ENCODE peak calls at places on chromosomes 1 and 21, in five cellular contexts. U, H, W, N and D are unnamed samples. For H3K27me3, the result is how much of the 10 kb centered on the place peaks cover.

GRCh38 chr1:167223144-167224103 is 2.7 kb downstream of the POU2F1 start:
- DNase-seq in U (no peak), H (peak), W (no peak), N (no peak), D (no peak)

GRCh38 chr1:109397451-109398342 is at the start of gene SORT1:
- DNase-seq in N (peak), H (peak), U (peak), W (no peak), D (peak)

GRCh38 chr21:31410763-31411278 is 66.8 kb upstream of the TIAM1 start:
- DNase-seq in U (no peak), W (no peak), N (no peak), H (no peak), D (no peak)

GRCh38 chr1:196407358-196408041 is 200.7 kb downstream of the KCNT2 start:
- DNase-seq in H (peak), W (no peak), U (no peak), N (no peak), D (no peak)

GRCh38 chr1:228075801-228076271 is 6.7 kb upstream of the ARF1 start:
- DNase-seq in H (no peak), N (no peak), W (no peak), U (no peak), D (no peak)

GRCh38 chr1:37393173-37393572 is 81.2 kb upstream of the ZC3H12A start:
- DNase-seq in H (no peak), W (no peak), N (no peak), U (no peak), D (no peak)

GRCh38 chr1:55702064-55702463 is 486.9 kb upstream of the USP24 start:
- DNase-seq in H (no peak), N (peak), W (no peak), U (peak), D (peak)

GRCh38 chr1:181131255-181131901 is 42.9 kb downstream of the IER5 start:
- DNase-seq in N (no peak), H (no peak), U (no peak), W (no peak), D (peak)

GRCh38 chr1:61053712-61054608 is 28.4 kb upstream of the NFIA start:
- DNase-seq in N (no peak), H (no peak), W (no peak), U (peak), D (peak)

GRCh38 chr21:41204736-41205135 is 36.8 kb downstream of the BACE2 start:
- DNase-seq in W (no peak), U (no peak), H (no peak), N (no peak), D (no peak)

GRCh38 chr1:209601809-209602657 is 18.5 kb downstream of the CAMK1G start:
- DNase-seq in H (peak), N (peak), U (no peak), W (no peak), D (peak)

GRCh38 chr21:41678016-41678935 is 88.6 kb downstream of the RIPK4 start:
- DNase-seq in W (no peak), U (no peak), N (peak), H (peak), D (no peak)

GRCh38 chr1:91761303-91761721 is 124.6 kb downstream of the TGFBR3 start:
- DNase-seq in W (no peak), N (peak), H (no peak), U (no peak), D (no peak)

GRCh38 chr1:8107897-8108296 is 81.8 kb upstream of the ERRFI1 start:
- DNase-seq in N (no peak), W (no peak), H (no peak), U (peak), D (no peak)

GRCh38 chr1:23539698-23540266 is 8.7 kb upstream of the E2F2 start:
- DNase-seq in W (peak), H (peak), N (peak), U (peak), D (peak)

GRCh38 chr1:8031176-8031785 is 5.2 kb upstream of the ERRFI1 start:
- DNase-seq in W (no peak), N (no peak), H (peak), U (no peak), D (peak)

GRCh38 chr1:17059391-17060128 is 5.7 kb upstream of the SDHB start:
- DNase-seq in H (peak), U (peak), N (peak), W (peak), D (peak)

GRCh38 chr1:115052454-115053083 is 22.9 kb downstream of the TSHB start:
- DNase-seq in H (peak), W (no peak), U (peak), N (peak), D (peak)

GRCh38 chr1:227747948-227748495 is 12.8 kb downstream of the SNAP47 start:
- DNase-seq in N (no peak), W (no peak), H (no peak), U (no peak), D (no peak)

GRCh38 chr1:151756291-151756690 is 7.0 kb downstream of the MRPL9 start:
- DNase-seq in U (no peak), N (no peak), W (no peak), H (peak), D (no peak)

GRCh38 chr1:33388989-33389771 is 41.7 kb downstream of the PHC2 start:
- DNase-seq in N (no peak), U (no peak), W (no peak), H (peak), D (no peak)

GRCh38 chr21:33290441-33290840 is 24.3 kb downstream of the IL10RB start:
- DNase-seq in U (no peak), H (no peak), W (no peak), N (no peak), D (no peak)

GRCh38 chr1:52913014-52913413 is 8.5 kb downstream of the ECHDC2 start:
- DNase-seq in W (no peak), H (no peak), N (no peak), U (no peak), D (no peak)

GRCh38 chr1:151997284-151997570 is 3.6 kb upstream of the S100A10 start:
- DNase-seq in W (no peak), N (no peak), U (no peak), H (peak), D (no peak)

GRCh38 chr1:27726173-27726793 is 522 bp downstream of the FAM76A start:
- DNase-seq in W (no peak), N (peak), H (peak), U (peak), D (peak)

GRCh38 chr1:87683557-87683956 is 354.9 kb downstream of the LMO4 start:
- DNase-seq in H (no peak), U (no peak), N (no peak), W (no peak), D (no peak)
- TF ChIP-seq SMC3 in H (no peak), U (no peak), N (no peak), W (no peak), D (no peak)

GRCh38 chr1:67710417-67710816 is 25.4 kb downstream of the GADD45A start:
- DNase-seq in H (peak), W (no peak), U (no peak), N (no peak), D (no peak)
- H3K4me2 ChIP-seq in H (peak), W (no peak), U (peak), N (no peak), D (peak)

DNA sequence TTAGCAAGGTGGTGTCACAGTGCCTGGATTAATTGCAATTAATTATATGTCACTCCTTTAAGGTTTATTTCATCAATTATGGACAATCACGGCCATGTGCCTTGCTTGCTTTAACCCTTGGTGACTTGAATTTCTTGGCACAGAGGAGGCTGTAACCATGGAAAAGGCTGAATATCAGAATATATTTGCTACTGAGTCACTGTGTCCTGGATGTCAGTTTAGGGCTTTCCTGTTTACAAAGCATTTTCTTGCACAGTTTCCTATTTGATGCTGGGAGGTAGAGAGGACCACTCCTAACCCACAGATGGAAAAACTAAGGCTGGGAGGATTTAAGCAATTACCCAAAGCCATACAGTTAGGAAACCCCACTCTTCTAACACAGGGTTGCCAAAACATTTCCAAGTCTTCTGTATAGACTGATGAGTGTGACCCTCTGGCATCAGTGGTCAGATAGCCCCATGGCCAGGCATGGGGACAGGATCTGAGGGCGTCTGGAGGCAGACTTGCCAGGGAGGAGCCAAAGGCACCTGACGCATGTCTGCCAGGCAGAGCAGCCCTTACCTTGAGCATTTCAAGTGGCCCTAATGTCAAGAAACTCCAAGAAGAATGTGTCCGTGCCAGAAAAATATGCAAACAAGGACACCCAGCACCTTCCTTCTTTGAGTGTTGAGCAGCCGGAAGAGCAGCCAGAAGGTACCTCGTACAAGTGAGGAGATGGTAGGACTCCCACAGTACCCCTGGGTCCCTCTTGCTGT is 34.4 kb downstream of the KCNN3 start:
- DNase-seq in N (no peak), H (no peak), W (no peak), U (no peak), D (no peak)
- H3K27me3 ChIP-seq in N (under half), H (half or more), W (under half), U (half or more), D (under half)

GRCh38 chr1:242828828-242829227 is 304.3 kb upstream of the PLD5 start:
- DNase-seq in N (no peak), H (no peak), W (no peak), U (no peak), D (no peak)
- TF ChIP-seq SMC3 in N (no peak), H (no peak), W (no peak), U (no peak), D (no peak)

GRCh38 chr1:207277241-207277640 is 44.2 kb upstream of the CD55 start:
- DNase-seq in N (no peak), W (no peak), H (no peak), U (no peak), D (no peak)
- H3K4me2 ChIP-seq in N (no peak), W (no peak), H (no peak), U (no peak), D (no peak)

DNA sequence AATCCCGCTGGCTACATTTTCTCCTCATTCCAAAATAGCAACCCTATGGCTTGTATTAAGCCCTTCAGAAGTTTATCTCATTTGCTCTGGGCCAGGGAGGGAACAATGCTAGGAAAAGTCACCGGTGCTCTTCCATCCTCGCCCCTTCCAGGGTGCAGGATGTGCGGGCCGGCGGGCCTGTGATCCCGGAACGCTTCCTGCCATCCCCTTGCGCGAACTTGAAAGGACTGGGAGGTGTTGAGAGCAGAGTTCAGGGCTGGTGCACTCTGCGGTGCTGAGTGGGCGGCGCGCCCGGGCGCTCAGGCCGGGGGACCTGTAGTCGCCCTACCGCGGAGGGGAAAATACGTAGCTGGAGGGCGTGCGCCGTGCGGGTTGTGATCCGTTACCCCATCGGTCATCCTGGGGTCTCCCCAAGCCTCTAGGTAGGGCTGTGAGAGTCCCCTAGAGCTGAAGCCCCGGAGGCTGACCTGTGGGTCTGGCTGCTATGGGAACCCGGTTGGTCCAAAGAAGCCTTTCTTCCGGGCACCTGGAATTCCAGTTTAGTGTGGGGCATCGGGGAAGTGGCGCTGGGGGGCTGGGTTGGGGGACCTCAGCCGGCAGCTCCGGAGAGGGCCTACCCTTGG is 13.1 kb downstream of the NR5A2 start:
- DNase-seq in W (no peak), U (no peak), N (peak), H (no peak), D (peak)
- H3K27me3 ChIP-seq in W (under half), U (half or more), N (under half), H (half or more), D (half or more)

DNA sequence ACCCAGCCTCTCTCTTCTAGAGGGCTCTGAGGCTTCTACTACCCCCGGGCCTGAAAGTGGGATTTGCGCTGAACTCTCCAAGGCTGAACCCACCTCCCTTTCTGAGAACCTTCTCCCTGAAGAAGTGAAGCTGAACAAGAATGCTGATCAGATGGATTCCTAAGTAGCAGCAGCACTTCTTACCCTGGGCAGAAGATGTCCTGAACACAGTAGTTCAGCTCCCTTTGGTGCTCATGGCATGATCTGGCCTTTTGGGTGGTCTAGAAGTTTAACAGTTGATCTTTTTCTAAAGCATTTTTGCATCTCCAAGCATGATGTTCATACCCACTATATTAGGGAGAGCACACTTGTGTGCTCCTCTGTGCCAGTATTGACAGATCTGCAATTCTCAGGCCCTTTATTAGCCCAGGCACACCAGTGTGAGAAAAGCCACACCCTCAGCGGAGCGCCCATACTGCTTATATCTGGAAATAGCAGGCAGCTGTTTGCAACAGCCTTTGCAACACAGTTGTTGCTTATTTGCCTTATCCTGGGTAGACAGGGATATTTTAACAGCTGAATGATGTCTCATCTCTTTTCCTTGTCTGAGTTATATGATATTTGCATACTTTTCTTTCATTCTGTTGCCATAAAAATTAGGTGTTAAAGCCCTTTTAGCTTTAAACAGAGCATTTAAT is 34.2 kb downstream of the CNN3 start:
- DNase-seq in N (no peak), H (no peak), W (no peak), U (no peak), D (no peak)
- TF ChIP-seq SMC3 in N (no peak), H (no peak), W (no peak), U (no peak), D (no peak)

DNA sequence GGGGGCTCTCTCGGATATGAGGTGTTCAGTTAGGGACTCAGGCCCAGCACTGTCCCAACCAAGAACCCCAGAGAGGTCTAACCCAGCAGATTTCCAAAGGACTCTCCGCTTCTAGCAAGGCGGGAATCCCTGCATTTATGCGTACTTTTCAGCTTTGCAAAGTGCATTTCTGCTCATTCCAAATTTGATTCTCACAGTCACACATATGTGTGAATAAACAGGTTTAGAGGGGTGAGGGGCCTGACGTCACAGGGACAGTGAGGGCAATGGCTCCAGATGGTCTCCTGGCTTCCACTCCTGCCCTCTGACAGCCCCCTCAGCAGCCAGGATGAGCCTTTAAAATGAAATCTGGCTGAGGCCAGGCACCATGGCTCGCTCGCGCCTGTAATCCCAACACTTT is 921 bp upstream of the ECE1 start:
- DNase-seq in U (no peak), H (no peak), W (no peak), N (no peak), D (no peak)
- H3K4me2 ChIP-seq in U (no peak), H (no peak), W (peak), N (no peak), D (peak)

GRCh38 chr1:230426246-230427101 is at the start of gene PGBD5:
- DNase-seq in W (no peak), N (peak), U (peak), H (peak), D (peak)
- H3K27me3 ChIP-seq in W (under half), N (under half), U (under half), H (under half), D (under half)